ENCODE peak calls at places on chromosomes 12 and 14, in eight cellular contexts. T is naive thymus-derived CD4-positive, alpha-beta T cell; Q is RCC 7860; C is stimulated activated CD4-positive, alpha-beta T cell treated with anti-CD3 and anti-CD28 coated beads, Interleukin-2, amount 100 ng/mL, for 48 hours; M is RKO; Y is GM19239; O is ascending aorta; D is T follicular helper cell. V is an unnamed sample.

GRCh38 chr14:57754558-57754957 is 111.3 kb downstream of the SLC35F4 start:
- DNase-seq in C (no peak), M (no peak), T (no peak), Q (no peak), Y (no peak), D (no peak), O (no peak), V (no peak)

GRCh38 chr14:61925732-61926445 is 163.7 kb downstream of the SNAPC1 start:
- DNase-seq in Y (no peak), T (no peak), O (no peak), D (no peak), C (no peak), Q (no peak), M (no peak), V (no peak)

GRCh38 chr12:31567029-31567428 is 23.9 kb downstream of the DENND5B start:
- DNase-seq in M (no peak), O (no peak), C (no peak), T (no peak), Q (no peak), D (no peak), Y (no peak), V (no peak)

GRCh38 chr14:64244279-64244678 is 49.9 kb downstream of the ESR2 start:
- DNase-seq in M (no peak), Q (no peak), O (no peak), C (no peak), D (no peak), T (no peak), Y (no peak), V (peak; percentile 54)

GRCh38 chr14:39488600-39488999 is 56.4 kb upstream of the FBXO33 start:
- DNase-seq in T (no peak), C (no peak), Y (no peak), Q (no peak), O (no peak), M (peak; percentile 5), D (no peak), V (no peak)

GRCh38 chr14:86852530-86852929 is 1140.5 kb downstream of the GALC start:
- DNase-seq in M (no peak), Y (no peak), C (no peak), D (no peak), Q (no peak), T (no peak), O (no peak), V (no peak)

GRCh38 chr12:47576256-47576655 is 129.6 kb downstream of the RPAP3 start:
- DNase-seq in M (no peak), T (no peak), O (no peak), Y (no peak), C (no peak), D (no peak), Q (no peak), V (no peak)

GRCh38 chr12:106861984-106862894 is 87.8 kb downstream of the RIC8B start:
- DNase-seq in C (no peak), D (no peak), M (peak; percentile 15), T (no peak), O (no peak), Q (no peak), Y (no peak), V (no peak)

GRCh38 chr14:104795781-104796681 is 483 bp upstream of the AKT1 start:
- DNase-seq in Q (no peak), M (no peak), O (no peak), D (peak; percentile 52), T (peak; percentile 52), Y (peak; percentile 95), C (peak; percentile 50), V (peak; percentile 70)

GRCh38 chr12:28513983-28514382 is 323.7 kb downstream of the CCDC91 start:
- DNase-seq in D (no peak), M (no peak), O (no peak), Q (no peak), T (no peak), C (no peak), Y (no peak), V (no peak)

GRCh38 chr12:53381739-53382630 is 2.0 kb downstream of the SP1 start:
- DNase-seq in Q (peak; percentile 68), C (no peak), Y (no peak), O (no peak), M (peak; percentile 84), D (peak; percentile 20), T (no peak), V (peak; percentile 83)

GRCh38 chr12:102659200-102659911 is 179.0 kb upstream of the IGF1 start:
- DNase-seq in Q (no peak), C (no peak), D (no peak), O (no peak), Y (no peak), M (peak; percentile 1), T (no peak), V (no peak)

GRCh38 chr14:100735271-100735670 is 8.6 kb downstream of the DLK1 start:
- DNase-seq in O (no peak), C (no peak), T (no peak), M (no peak), Q (no peak), Y (no peak), D (no peak), V (no peak)

GRCh38 chr14:23633160-23633701 is 2.9 kb upstream of the DHRS2 start:
- DNase-seq in Y (no peak), D (no peak), T (no peak), C (no peak), Q (no peak), M (no peak), O (no peak), V (no peak)

GRCh38 chr14:24084439-24084838 is 9.7 kb upstream of the PCK2 start:
- DNase-seq in C (no peak), D (no peak), T (no peak), Y (no peak), O (no peak), Q (no peak), M (no peak), V (no peak)

GRCh38 chr12:74538491-74539258 is 1.0 kb downstream of the ATXN7L3B start:
- DNase-seq in O (no peak), Q (no peak), C (peak; percentile 13), T (peak; percentile 12), D (peak; percentile 25), M (peak; percentile 46), Y (no peak), V (no peak)

GRCh38 chr14:49306152-49306751 is 279.9 kb downstream of the RPS29 start:
- DNase-seq in M (peak; percentile 50), Y (no peak), C (no peak), Q (peak; percentile 8), O (no peak), D (no peak), T (no peak), V (no peak)

GRCh38 chr12:98543701-98544100 is 28.3 kb downstream of the TMPO start:
- DNase-seq in Y (no peak), O (no peak), C (no peak), Q (no peak), M (no peak), T (no peak), D (no peak), V (no peak)

GRCh38 chr12:10722502-10722904 is 620 bp downstream of the YBX3 start:
- DNase-seq in Q (peak; percentile 26), T (peak; percentile 33), Y (peak; percentile 50), D (peak; percentile 15), C (peak; percentile 39), M (peak; percentile 75), O (peak; percentile 18), V (peak; percentile 70)

GRCh38 chr12:31557707-31558106 is 33.2 kb downstream of the DENND5B start:
- DNase-seq in Y (no peak), D (no peak), M (no peak), C (no peak), O (no peak), T (no peak), Q (no peak), V (no peak)

GRCh38 chr14:22929848-22930364 is 730 bp upstream of the PRMT5 start:
- DNase-seq in O (no peak), T (no peak), Q (no peak), Y (no peak), C (no peak), D (no peak), M (no peak), V (no peak)

GRCh38 chr12:3091030-3091304 is 13.8 kb downstream of the TSPAN9 start:
- DNase-seq in Q (no peak), M (no peak), Y (no peak), C (no peak), D (no peak), T (no peak), O (no peak), V (no peak)